ENCODE peak calls at places on chromosomes 4 and X, in six cellular contexts. J is neuronal stem cell, I is SJSA1, X is PC-3, E is neural progenitor cell, P is tibial nerve. W is an unnamed sample. For H3K36me3, the result is how much of the 10 kb centered on the place peaks cover.

GRCh38 chr4:19987746-19988145 is 264.0 kb upstream of the SLIT2 start:
- DNase-seq in I (no peak), J (no peak), X (peak), E (no peak), P (no peak), W (no peak)

GRCh38 chr4:54061873-54062272 is 2.5 kb downstream of the CHIC2 start:
- DNase-seq in I (no peak), E (no peak), J (no peak), P (no peak), X (no peak), W (no peak)

GRCh38 chr4:38985363-38986065 is 46.7 kb downstream of the TMEM156 start:
- DNase-seq in P (no peak), I (no peak), J (peak), X (no peak), E (peak), W (no peak)

GRCh38 chrX:42195506-42195905 is 272.2 kb upstream of the CASK start:
- DNase-seq in P (no peak), I (no peak), E (peak), X (peak), J (no peak), W (no peak)

GRCh38 chr4:5758741-5759140 is 47.7 kb downstream of the EVC start:
- DNase-seq in X (peak), I (peak), J (no peak), P (no peak), E (no peak), W (no peak)

GRCh38 chr4:65508169-65508568 is 162.1 kb downstream of the EPHA5 start:
- DNase-seq in E (no peak), I (no peak), J (no peak), X (peak), P (no peak), W (no peak)

GRCh38 chrX:17713288-17713687 is 24.0 kb upstream of the SCML1 start:
- DNase-seq in J (no peak), X (no peak), I (no peak), E (no peak), P (no peak), W (no peak)

GRCh38 chr4:72496119-72496518 is 72.9 kb downstream of the ADAMTS3 start:
- DNase-seq in J (no peak), E (no peak), I (no peak), X (peak), P (no peak), W (no peak)

GRCh38 chr4:47990145-47990544 is 26.3 kb downstream of the CNGA1 start:
- DNase-seq in I (no peak), J (no peak), X (peak), E (no peak), P (no peak), W (no peak)

GRCh38 chr4:155879767-155880166 is 13.7 kb upstream of the ASIC5 start:
- DNase-seq in E (no peak), P (no peak), X (no peak), I (no peak), J (no peak), W (no peak)

GRCh38 chrX:76253432-76253831 is 80.6 kb downstream of the PBDC1 start:
- DNase-seq in J (peak), E (peak), X (peak), I (peak), P (peak), W (no peak)

GRCh38 chrX:130299279-130300009 is 30.7 kb upstream of the ZNF280C start:
- DNase-seq in J (no peak), E (no peak), X (no peak), I (no peak), P (no peak), W (no peak)

DNA sequence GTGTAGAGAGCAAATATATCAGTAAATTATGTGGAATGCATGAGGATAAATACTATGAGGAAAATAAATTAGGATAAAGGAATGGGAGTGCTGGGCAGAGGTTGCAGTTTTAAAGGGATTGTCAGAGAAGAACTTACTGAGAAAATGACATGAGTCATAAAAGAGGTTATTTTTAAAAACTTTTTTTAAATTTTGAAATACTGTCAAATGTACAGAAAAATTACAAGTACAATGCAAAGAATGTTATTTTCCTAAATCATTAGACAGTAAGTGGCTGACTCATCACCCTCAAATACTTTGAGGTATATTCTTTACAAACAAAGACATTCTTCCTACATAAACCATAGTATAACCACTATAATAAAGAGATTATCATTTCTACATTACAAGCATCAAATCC is 29.8 kb upstream of the H2AZ1 start:
- DNase-seq in P (no peak), X (peak), J (no peak), E (no peak), I (no peak), W (no peak)
- H3K27ac ChIP-seq in P (no peak), X (no peak), J (no peak), E (no peak), I (no peak), W (no peak)

DNA sequence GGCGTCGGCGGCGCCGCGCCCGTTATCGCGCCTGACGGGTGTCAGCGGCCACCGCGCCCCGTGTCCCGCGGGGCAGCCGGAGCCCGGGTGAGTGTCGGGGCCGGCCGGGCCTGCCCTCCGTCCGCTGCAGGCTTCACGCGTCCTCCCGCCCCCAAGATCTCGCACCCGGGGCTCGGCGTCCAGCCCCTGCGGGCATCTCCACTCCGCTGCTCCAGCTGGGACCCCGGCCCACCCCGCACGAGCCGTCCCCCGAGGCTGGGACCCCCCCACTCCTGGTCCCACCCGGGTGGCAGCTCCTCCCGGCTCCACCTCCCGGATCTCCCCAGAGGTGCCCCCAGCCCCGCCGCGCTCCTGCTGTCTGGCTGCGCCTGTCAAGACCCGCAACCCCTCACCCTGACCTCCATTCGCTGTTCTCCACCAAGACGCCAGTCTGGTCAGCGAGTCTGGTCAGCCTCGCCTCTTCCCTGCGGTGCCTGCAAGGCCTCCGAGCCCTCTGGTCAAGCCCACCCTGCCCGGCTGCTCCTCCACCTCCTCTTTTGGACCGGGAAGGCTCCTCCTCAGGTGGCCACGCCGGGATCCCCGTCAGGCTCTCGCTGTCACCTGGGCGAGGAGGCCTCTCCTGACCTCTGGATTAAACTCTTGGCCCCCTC is 66.0 kb upstream of the NKX1-1 start:
- DNase-seq in X (no peak), I (no peak), E (no peak), P (no peak), J (no peak), W (no peak)
- H3K4me3 ChIP-seq in X (no peak), I (no peak), E (no peak), P (no peak), J (no peak), W (peak)

GRCh38 chr4:128861856-128862518 is 52.5 kb downstream of the JADE1 start:
- DNase-seq in I (no peak), P (no peak), X (no peak), E (no peak), J (no peak), W (no peak)

GRCh38 chr4:128866281-128866680 is 56.8 kb downstream of the JADE1 start:
- DNase-seq in I (no peak), P (no peak), X (no peak), J (no peak), E (no peak), W (no peak)

GRCh38 chr4:128862608-128863313 is 53.3 kb downstream of the JADE1 start:
- DNase-seq in E (peak), J (no peak), P (no peak), I (no peak), X (no peak), W (no peak)

GRCh38 chr4:128865132-128865531 is 55.6 kb downstream of the JADE1 start:
- DNase-seq in X (no peak), J (no peak), E (no peak), I (no peak), P (no peak), W (no peak)

GRCh38 chr4:128863314-128864075 is 54.0 kb downstream of the JADE1 start:
- DNase-seq in I (peak), J (peak), E (peak), P (peak), X (peak), W (peak)
- H3K36me3 ChIP-seq in I (half or more), J (under half), E (under half), P (under half), X (under half), W (half or more)

GRCh38 chr4:88107406-88108107 is 50.9 kb downstream of the ABCG2 start:
- DNase-seq in E (no peak), I (no peak), P (no peak), X (peak), J (no peak), W (no peak)

GRCh38 chr4:88109123-88109864 is 49.1 kb downstream of the ABCG2 start:
- DNase-seq in E (no peak), J (no peak), X (no peak), P (no peak), I (no peak), W (no peak)

GRCh38 chr4:88104902-88105610 is 53.4 kb downstream of the ABCG2 start:
- DNase-seq in I (no peak), X (peak), P (no peak), E (no peak), J (no peak), W (no peak)

GRCh38 chr4:88108747-88109122 is 49.7 kb downstream of the ABCG2 start:
- DNase-seq in I (no peak), X (no peak), E (no peak), P (no peak), J (no peak), W (no peak)

GRCh38 chr4:88106205-88106604 is 52.2 kb downstream of the ABCG2 start:
- DNase-seq in E (no peak), J (no peak), X (peak), P (no peak), I (no peak), W (no peak)
- H3K27ac ChIP-seq in E (no peak), J (no peak), X (peak), P (no peak), I (peak), W (no peak)

DNA sequence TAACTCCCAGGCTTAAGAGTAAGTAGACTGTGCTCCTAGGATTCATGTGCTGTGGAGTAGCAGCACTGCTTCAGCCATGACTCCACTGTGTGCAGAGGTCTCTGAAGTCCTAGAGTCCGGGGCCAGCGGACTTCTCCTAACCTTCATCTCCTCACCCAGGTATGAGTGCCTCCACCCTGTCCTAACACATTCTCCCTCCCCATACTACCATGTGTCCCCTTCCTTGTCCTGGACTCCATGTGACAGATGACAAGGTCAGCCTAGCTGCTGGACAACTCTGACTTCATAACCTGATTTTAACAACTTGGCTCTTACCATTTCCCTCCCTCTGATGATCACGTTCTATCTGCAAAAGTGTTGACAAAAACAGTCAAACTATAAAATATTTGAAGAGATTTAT is 16.7 kb downstream of the ASB11 start:
- DNase-seq in I (no peak), J (no peak), X (no peak), P (no peak), E (no peak), W (no peak)
- H3K4me3 ChIP-seq in I (no peak), J (no peak), X (no peak), P (no peak), E (no peak), W (peak)

GRCh38 chr4:113371061-113371460 is 321.6 kb downstream of the ANK2 start:
- DNase-seq in X (no peak), P (no peak), E (no peak), I (no peak), J (no peak), W (no peak)
- H3K36me3 ChIP-seq in X (under half), P (under half), E (under half), I (under half), J (under half), W (half or more)

W was measured in left ventricle myocardium inferior.